ENCODE peak calls at places on chromosome 5, in five cellular contexts. Q, G, A, B and Z are unnamed samples.

GRCh38 chr5:154210163-154210562 is 19.6 kb downstream of the GALNT10 start:
- DNase-seq in A (no peak), G (no peak), Q (no peak), B (no peak), Z (no peak)

GRCh38 chr5:139193928-139194327 is 4.2 kb downstream of the SIL1 start:
- DNase-seq in G (no peak), B (no peak), Q (no peak), A (no peak), Z (no peak)

GRCh38 chr5:2615917-2616316 is 135.6 kb downstream of the IRX2 start:
- DNase-seq in G (no peak), B (no peak), Q (no peak), A (no peak), Z (no peak)

GRCh38 chr5:34047147-34047546 is 4.1 kb upstream of the C1QTNF3 start:
- DNase-seq in B (no peak), A (no peak), G (no peak), Q (no peak), Z (no peak)

GRCh38 chr5:27312291-27312690 is 273.9 kb upstream of the CDH9 start:
- DNase-seq in B (no peak), A (no peak), Q (no peak), G (no peak), Z (no peak)

GRCh38 chr5:157072508-157072907 is 13.6 kb upstream of the HAVCR1 start:
- DNase-seq in Q (peak; percentile 44), G (no peak), A (peak; percentile 10), B (peak; percentile 2), Z (no peak)

GRCh38 chr5:43515678-43516048 is 715 bp upstream of the C5orf34 start:
- DNase-seq in B (no peak), G (no peak), Q (no peak), A (peak; percentile 18), Z (no peak)

GRCh38 chr5:112270299-112271293 is 148.5 kb downstream of the EPB41L4A start:
- DNase-seq in Q (no peak), G (no peak), B (no peak), A (no peak), Z (no peak)

GRCh38 chr5:10538789-10539684 is 24.8 kb upstream of the ANKRD33B start:
- DNase-seq in G (no peak), B (no peak), Q (no peak), A (no peak), Z (no peak)

GRCh38 chr5:132853790-132854189 is 12.5 kb downstream of the GDF9 start:
- DNase-seq in A (no peak), Q (no peak), B (no peak), G (no peak), Z (no peak)

GRCh38 chr5:145774442-145774841 is 60.7 kb downstream of the PRELID2 start:
- DNase-seq in Q (no peak), B (no peak), G (no peak), A (no peak), Z (no peak)

GRCh38 chr5:36150676-36151433 is 832 bp downstream of the LMBRD2 start:
- DNase-seq in Q (no peak), G (peak; percentile 39), B (peak; percentile 42), A (peak; percentile 47), Z (peak; percentile 24)

GRCh38 chr5:109998208-109998607 is 308.5 kb downstream of the MAN2A1 start:
- DNase-seq in B (no peak), G (no peak), A (no peak), Q (no peak), Z (no peak)

GRCh38 chr5:111545031-111545430 is 32.7 kb upstream of the STARD4 start:
- DNase-seq in B (no peak), A (no peak), G (no peak), Q (no peak), Z (no peak)

GRCh38 chr5:82792001-82792615 is 285.1 kb downstream of the TMEM167A start:
- DNase-seq in G (no peak), Q (no peak), A (no peak), B (no peak), Z (no peak)

GRCh38 chr5:39648539-39649200 is 223.9 kb upstream of the DAB2 start:
- DNase-seq in A (peak; percentile 79), Q (peak; percentile 52), G (no peak), B (no peak), Z (peak; percentile 49)